ENCODE peak calls at places on chromosomes 2 and 18, in eight cellular contexts. Y is caudate nucleus; R is transverse colon; U is GM23248; O is CD8-positive, alpha-beta T cell; H is cardiac muscle cell; Q is Peyer's patch; W is heart left ventricle. P is an unnamed sample.

GRCh38 chr2:163011035-163011434 is 172.5 kb upstream of the KCNH7 start:
- DNase-seq in Q (no peak), H (no peak), U (no peak), O (no peak), Y (no peak), W (no peak), R (no peak), P (no peak)

GRCh38 chr2:223459328-223459939 is 142.7 kb downstream of the SCG2 start:
- DNase-seq in Y (no peak), O (no peak), Q (no peak), R (no peak), U (peak; percentile 55), W (no peak), H (peak; percentile 42), P (no peak)

GRCh38 chr18:23967321-23968089 is 47.0 kb upstream of the TTC39C start:
- DNase-seq in U (no peak), H (no peak), Q (peak; percentile 76), R (no peak), W (no peak), O (peak; percentile 61), Y (no peak), P (no peak)

GRCh38 chr18:65349635-65350034 is 401.2 kb upstream of the CDH7 start:
- DNase-seq in O (no peak), U (no peak), W (no peak), Q (no peak), H (no peak), Y (no peak), R (no peak), P (no peak)

GRCh38 chr2:5690231-5690630 is 2.0 kb upstream of the SOX11 start:
- DNase-seq in O (no peak), U (no peak), R (no peak), Q (no peak), W (no peak), Y (peak; percentile 8), H (no peak), P (no peak)

GRCh38 chr2:147639891-147640290 is 204.9 kb upstream of the ACVR2A start:
- DNase-seq in R (no peak), U (no peak), O (no peak), Y (no peak), H (no peak), W (no peak), Q (no peak), P (no peak)

GRCh38 chr18:48230459-48231113 is 178.6 kb downstream of the ZBTB7C start:
- DNase-seq in Q (no peak), R (peak; percentile 75), O (no peak), Y (peak; percentile 34), H (peak; percentile 81), U (peak; percentile 73), W (peak; percentile 40), P (peak; percentile 79)

GRCh38 chr2:234288974-234289455 is 207.9 kb downstream of the ARL4C start:
- DNase-seq in U (peak; percentile 59), H (peak; percentile 69), Y (no peak), Q (peak; percentile 75), W (peak; percentile 68), R (peak; percentile 77), O (peak; percentile 85), P (peak; percentile 68)

GRCh38 chr2:129849559-129850160 is 129.8 kb upstream of the RAB6C start:
- DNase-seq in O (no peak), R (no peak), Y (no peak), U (peak; percentile 64), W (no peak), Q (no peak), H (peak; percentile 77), P (no peak)

GRCh38 chr18:76579301-76579695 is 84.3 kb upstream of the ZNF516 start:
- DNase-seq in H (no peak), Q (no peak), Y (no peak), W (no peak), O (peak; percentile 45), U (no peak), R (no peak), P (no peak)

GRCh38 chr2:161107265-161107664 is 53.0 kb upstream of the TANK start:
- DNase-seq in H (no peak), Y (no peak), O (no peak), W (no peak), R (no peak), Q (no peak), U (no peak), P (no peak)

GRCh38 chr2:227701556-227701955 is 16.3 kb downstream of the SLC19A3 start:
- DNase-seq in R (no peak), U (no peak), H (no peak), W (no peak), Y (no peak), Q (no peak), O (no peak), P (no peak)

GRCh38 chr2:241541564-241542277 is 16.8 kb upstream of the BOK start:
- DNase-seq in Q (no peak), Y (no peak), O (no peak), W (no peak), R (no peak), U (no peak), H (peak; percentile 9), P (no peak)

GRCh38 chr2:187553908-187554703 is at the start of gene TFPI:
- DNase-seq in U (peak; percentile 80), W (peak; percentile 26), R (no peak), H (peak; percentile 39), O (no peak), Q (no peak), Y (no peak), P (no peak)

GRCh38 chr2:108594132-108594981 is 60.1 kb downstream of the LIMS1 start:
- DNase-seq in R (no peak), W (no peak), H (no peak), Y (no peak), O (no peak), U (peak; percentile 92), Q (no peak), P (no peak)

GRCh38 chr2:45929674-45930395 is 278.4 kb downstream of the PRKCE start:
- DNase-seq in O (no peak), H (no peak), Q (peak; percentile 32), W (no peak), Y (peak; percentile 17), R (no peak), U (no peak), P (no peak)

GRCh38 chr2:238019962-238020361 is 40.8 kb upstream of the SCLY start:
- DNase-seq in Y (no peak), R (no peak), H (no peak), U (peak; percentile 50), O (no peak), Q (no peak), W (no peak), P (no peak)

GRCh38 chr18:79275461-79275860 is 120.3 kb upstream of the NFATC1 start:
- DNase-seq in R (no peak), Q (no peak), U (no peak), W (no peak), O (no peak), Y (no peak), H (peak; percentile 15), P (no peak)

DNA sequence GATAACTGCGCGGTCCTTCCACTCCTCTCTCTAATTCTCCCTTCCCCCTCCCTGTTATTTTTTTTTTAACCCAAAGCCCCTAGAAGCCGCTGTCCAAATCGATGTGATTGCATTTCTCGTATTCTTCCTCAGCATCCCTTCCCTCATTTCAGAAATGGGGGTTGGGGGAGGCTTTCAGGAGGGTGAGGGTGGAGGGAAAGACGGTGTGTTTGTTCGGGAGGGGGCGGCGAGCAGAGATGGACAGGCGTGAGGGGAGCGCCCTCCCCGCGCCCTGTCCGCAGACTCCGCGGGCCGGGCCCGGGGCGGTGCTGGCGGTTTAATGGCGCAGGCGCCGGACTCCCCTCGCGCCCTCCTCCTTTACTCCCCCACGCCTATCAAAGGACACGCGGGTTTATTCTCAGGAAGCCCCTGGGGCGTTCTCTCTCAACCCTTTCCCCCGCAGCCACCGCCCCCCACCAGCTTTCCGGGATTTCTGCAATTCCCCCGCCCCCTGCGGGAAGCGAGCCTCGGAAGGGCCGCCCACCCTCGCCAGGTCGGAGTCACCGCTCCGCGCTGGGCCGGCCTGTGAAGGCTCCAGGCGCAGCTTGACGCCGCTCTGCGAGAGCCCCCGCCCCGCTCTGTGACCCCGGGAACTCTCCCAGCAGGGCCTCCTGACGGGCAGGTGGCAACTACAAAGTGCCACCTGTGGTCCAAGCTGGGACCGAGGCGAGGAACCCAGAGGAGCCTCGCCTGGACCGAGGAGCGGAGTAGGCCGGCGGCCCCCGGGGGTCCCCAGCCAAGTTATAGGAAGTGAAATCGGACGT is 981 bp downstream of the ST8SIA3 start:
- DNase-seq in H (peak; percentile 73), W (no peak), O (no peak), Y (peak; percentile 7), R (no peak), U (no peak), Q (no peak), P (no peak)
- H3K27ac ChIP-seq in H (no peak overlapping the region), W (no peak overlapping the region), O (no peak overlapping the region), Y (peak overlapping the region; percentile 67), R (no peak overlapping the region), U (no peak overlapping the region), Q (no peak overlapping the region), P (no peak overlapping the region)

DNA sequence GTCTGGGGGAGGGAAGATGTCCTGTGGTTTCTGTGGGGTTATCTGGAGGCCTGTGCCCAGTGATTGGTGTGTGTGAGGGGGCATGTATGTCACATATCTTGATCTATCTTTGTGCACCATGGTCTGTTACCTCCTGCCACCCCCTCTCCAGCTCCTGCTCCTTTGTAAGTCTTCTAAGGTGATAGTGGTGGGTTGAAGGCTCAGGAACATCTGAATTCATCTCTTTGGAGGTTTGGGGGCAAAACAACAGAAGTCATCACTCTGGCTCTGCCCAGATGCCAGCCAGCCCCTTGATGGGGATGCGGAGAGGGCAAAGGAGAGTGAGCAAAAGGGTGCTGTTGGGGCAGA is 2.7 kb upstream of the WNT6 start:
- DNase-seq in O (no peak), U (no peak), R (no peak), Y (peak; percentile 22), W (no peak), H (no peak), Q (no peak), P (no peak)
- H3K27ac ChIP-seq in O (no peak overlapping the region), U (no peak overlapping the region), R (no peak overlapping the region), Y (no peak overlapping the region), W (no peak overlapping the region), H (no peak overlapping the region), Q (no peak overlapping the region), P (no peak overlapping the region)

DNA sequence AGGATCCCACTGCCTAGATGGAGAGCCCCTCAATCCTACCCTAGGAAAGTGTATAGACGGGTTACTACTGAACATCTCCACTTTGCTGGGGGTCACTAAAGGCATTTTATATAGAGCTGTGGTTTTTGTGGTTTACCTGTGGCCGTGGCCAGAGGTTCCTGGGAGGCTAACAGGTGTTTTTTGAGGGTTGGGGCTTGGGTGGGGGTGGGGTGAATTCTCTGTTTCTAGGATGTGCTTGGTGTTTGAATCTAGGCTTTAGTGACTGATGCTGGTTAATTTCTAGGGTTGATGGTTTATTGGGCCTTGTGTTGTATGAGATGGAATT is 7.7 kb downstream of the HOXD8 start:
- DNase-seq in H (no peak), R (no peak), Q (no peak), W (no peak), Y (no peak), O (no peak), U (no peak), P (no peak)
- H3K27ac ChIP-seq in H (no peak overlapping the region), R (peak overlapping the region; percentile 95), Q (peak overlapping the region; percentile 87), W (no peak overlapping the region), Y (no peak overlapping the region), O (no peak overlapping the region), U (peak overlapping the region; percentile 96), P (no peak overlapping the region)

DNA sequence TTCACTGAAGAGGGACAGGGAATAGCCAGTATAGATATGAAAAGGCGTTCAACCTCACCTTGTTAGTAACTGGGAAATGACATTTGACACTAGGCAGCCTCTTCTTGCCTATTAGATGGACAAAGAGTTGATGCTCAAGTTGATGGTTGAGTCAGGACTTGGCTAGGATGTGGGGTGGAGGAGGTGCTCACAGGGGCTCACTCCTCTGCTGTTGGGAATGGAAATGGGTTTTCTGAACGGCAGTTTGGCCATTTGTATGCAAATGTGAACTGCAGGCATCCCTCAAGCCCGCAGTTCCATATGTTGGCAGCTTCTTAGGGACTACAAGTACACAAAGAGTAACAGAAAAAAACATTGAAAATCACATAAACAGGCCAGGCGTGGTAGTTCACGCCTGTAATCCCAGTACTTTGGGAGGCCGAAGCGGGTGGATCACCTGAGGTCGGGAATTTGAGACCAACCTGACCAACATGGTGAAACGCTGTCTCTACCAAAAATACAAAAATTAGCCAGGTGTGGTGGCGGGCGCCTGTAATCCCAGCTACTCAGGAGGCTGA is 80.8 kb downstream of the INPP5D start:
- DNase-seq in Q (no peak), U (no peak), Y (no peak), H (no peak), O (no peak), R (no peak), W (no peak), P (no peak)
- H3K27ac ChIP-seq in Q (no peak overlapping the region), U (no peak overlapping the region), Y (no peak overlapping the region), H (no peak overlapping the region), O (no peak overlapping the region), R (no peak overlapping the region), W (no peak overlapping the region), P (no peak overlapping the region)